ENCODE peak calls at places on chromosomes 13 and 19, in four cellular contexts. F is GM12878, Y is H1, B is HepG2. U is an unnamed sample.
A peak's percentile ranks its signal among the peaks of the same experiment; 100 is the strongest.

GRCh38 chr19:10952809-10953208 is 8.0 kb upstream of the SMARCA4 start:
- DNase-seq in F (no peak), Y (no peak), B (no peak), U (no peak)

GRCh38 chr19:3615524-3616135 is 9.0 kb upstream of the TBXA2R start:
- DNase-seq in F (no peak), Y (no peak), B (no peak), U (no peak)

GRCh38 chr13:101139076-101139475 is 277.2 kb downstream of the NALCN start:
- DNase-seq in F (no peak), Y (no peak), B (no peak), U (no peak)

GRCh38 chr13:79485014-79485441 is 4.1 kb downstream of the NDFIP2 start:
- DNase-seq in F (no peak), Y (no peak), B (peak; percentile 70), U (no peak)

GRCh38 chr13:87677043-87677333 is 5.8 kb downstream of the SLITRK5 start:
- DNase-seq in F (no peak), Y (no peak), B (no peak), U (no peak)

GRCh38 chr13:51666316-51666715 is 82.1 kb downstream of the WDFY2 start:
- DNase-seq in F (no peak), Y (no peak), B (no peak), U (no peak)

GRCh38 chr19:58581227-58582141 is 8.3 kb upstream of the MZF1 start:
- DNase-seq in F (no peak), Y (peak; percentile 92), B (peak; percentile 16), U (no peak)

GRCh38 chr13:99275093-99275469 is 16.9 kb upstream of the GPR18 start:
- DNase-seq in F (no peak), Y (no peak), B (no peak), U (no peak)

GRCh38 chr13:31200636-31200970 is 828 bp downstream of the B3GLCT start:
- DNase-seq in F (no peak), Y (no peak), B (peak; percentile 24), U (no peak)

GRCh38 chr19:3275068-3275582 is 50.7 kb downstream of the CELF5 start:
- DNase-seq in F (no peak), Y (peak; percentile 43), B (peak; percentile 65), U (no peak)

GRCh38 chr13:92197669-92198068 is 799.2 kb downstream of the GPC5 start:
- DNase-seq in F (no peak), Y (no peak), B (no peak), U (no peak)

GRCh38 chr13:64305246-64305645 is 2889.6 kb upstream of the PCDH20 start:
- DNase-seq in F (no peak), Y (no peak), B (no peak), U (no peak)

GRCh38 chr19:4977299-4978174 is 8.6 kb downstream of the KDM4B start:
- DNase-seq in F (no peak), Y (no peak), B (no peak), U (peak; percentile 81)

DNA sequence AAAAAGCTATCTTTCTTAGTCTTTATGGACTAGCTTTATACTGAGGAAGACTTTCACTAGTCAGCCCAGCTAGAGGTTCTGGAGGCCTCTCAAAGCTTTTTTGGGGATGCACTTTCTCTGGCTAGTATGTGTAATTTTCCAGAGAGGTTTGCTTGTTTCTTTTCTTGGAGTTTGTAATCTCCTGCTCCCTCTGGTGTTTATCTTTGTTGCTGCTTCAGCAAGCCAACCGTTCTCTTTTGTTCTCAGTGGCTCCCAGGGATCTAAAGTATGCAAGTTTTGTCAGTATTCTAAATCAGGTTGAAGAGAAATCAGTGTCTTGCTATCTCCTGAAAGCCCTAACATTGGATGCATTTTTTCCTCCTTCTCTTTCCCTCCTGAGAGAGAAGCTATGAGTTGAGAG is 121.1 kb upstream of the MYO16 start:
- DNase-seq in F (no peak), Y (no peak), B (peak; percentile 2), U (peak; percentile 39)
- TF ChIP-seq TCF12 in F (no peak), Y (no peak), B (no peak), U (no peak)

GRCh38 chr19:45769054-45769782 is at the start of gene SIX5:
- DNase-seq in F (peak; percentile 89), Y (peak; percentile 96), B (peak; percentile 95), U (peak; percentile 98)
- TF ChIP-seq TCF12 in F (peak; percentile 99), Y (peak; percentile 85), B (peak; percentile 46), U (peak; percentile 61)

DNA sequence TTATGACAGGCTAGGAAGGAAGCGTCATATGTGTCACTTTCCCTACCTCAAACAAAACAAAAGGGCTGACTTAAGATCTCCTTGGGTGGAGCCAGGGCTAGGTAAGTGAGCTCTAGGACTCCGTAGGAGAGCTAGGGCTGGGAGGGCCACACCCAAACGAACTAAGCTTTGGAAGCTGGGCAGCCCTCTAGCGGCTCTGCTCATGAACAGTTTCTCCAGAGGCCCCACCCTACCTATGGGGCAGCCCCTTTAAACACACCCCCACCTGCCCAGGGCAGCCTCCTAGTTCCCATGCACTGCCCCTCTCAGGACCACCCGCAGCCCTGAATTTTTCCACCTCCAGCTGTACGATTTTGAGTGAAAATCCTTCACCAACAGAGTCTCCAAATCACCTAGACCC is 3.5 kb downstream of the PEG3 start:
- DNase-seq in F (no peak), Y (no peak), B (peak; percentile 37), U (peak; percentile 10)
- TF ChIP-seq TCF12 in F (no peak), Y (no peak), B (no peak), U (no peak)

GRCh38 chr19:14381689-14382474 is 638 bp downstream of the ADGRE5 start:
- DNase-seq in F (no peak), Y (no peak), B (no peak), U (no peak)
- TF ChIP-seq TCF12 in F (peak; percentile 5), Y (no peak), B (no peak), U (no peak)

GRCh38 chr19:18049390-18049789 is 37.3 kb downstream of the IL12RB1 start:
- DNase-seq in F (no peak), Y (no peak), B (no peak), U (no peak)

GRCh38 chr19:18045307-18046013 is 37.5 kb downstream of the ARRDC2 start:
- DNase-seq in F (no peak), Y (no peak), B (no peak), U (no peak)

GRCh38 chr19:18041054-18041453 is 33.1 kb downstream of the ARRDC2 start:
- DNase-seq in F (no peak), Y (no peak), B (no peak), U (no peak)

GRCh38 chr19:18044825-18045304 is 36.9 kb downstream of the ARRDC2 start:
- DNase-seq in F (peak; percentile 90), Y (no peak), B (no peak), U (no peak)

DNA sequence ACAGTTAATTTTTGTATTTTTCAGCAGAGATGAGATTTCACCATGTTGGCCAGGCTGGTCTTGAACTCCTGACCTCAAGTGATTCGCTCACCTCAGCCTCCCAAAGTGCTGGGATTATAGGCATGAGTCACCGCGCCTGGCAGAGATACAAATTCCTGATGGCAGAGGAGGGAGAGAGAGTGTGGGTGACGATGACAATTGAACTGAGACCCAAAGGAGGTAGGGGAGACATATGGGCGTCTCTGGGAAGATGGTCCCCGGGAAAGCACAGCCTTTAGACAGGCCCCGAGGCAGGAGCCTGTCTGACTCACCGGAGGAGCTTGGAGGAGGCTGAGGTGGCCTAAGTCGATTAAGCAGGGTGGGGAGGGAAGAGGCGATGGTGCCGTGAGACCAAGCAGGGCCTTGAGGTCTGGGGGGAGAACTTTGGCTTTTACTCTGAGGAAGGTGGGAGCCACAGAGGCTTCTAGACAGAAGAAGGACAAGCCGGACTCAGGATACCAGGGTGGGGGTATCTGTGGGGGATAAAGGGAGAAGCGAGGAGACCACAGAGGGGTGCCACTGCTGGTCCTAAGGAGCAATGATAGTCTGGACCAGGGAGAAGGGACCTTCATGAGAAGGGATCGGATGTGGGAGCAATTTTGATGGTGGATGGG is 38.2 kb downstream of the ARRDC2 start:
- DNase-seq in F (no peak), Y (no peak), B (peak; percentile 31), U (no peak)
- TF ChIP-seq TCF12 in F (no peak), Y (no peak), B (no peak), U (no peak)

GRCh38 chr19:23070353-23070781 is 46.5 kb upstream of the ZNF730 start:
- DNase-seq in F (no peak), Y (peak; percentile 51), B (no peak), U (peak; percentile 73)

GRCh38 chr19:23071087-23071511 is 45.7 kb upstream of the ZNF730 start:
- DNase-seq in F (no peak), Y (no peak), B (no peak), U (peak; percentile 66)

DNA sequence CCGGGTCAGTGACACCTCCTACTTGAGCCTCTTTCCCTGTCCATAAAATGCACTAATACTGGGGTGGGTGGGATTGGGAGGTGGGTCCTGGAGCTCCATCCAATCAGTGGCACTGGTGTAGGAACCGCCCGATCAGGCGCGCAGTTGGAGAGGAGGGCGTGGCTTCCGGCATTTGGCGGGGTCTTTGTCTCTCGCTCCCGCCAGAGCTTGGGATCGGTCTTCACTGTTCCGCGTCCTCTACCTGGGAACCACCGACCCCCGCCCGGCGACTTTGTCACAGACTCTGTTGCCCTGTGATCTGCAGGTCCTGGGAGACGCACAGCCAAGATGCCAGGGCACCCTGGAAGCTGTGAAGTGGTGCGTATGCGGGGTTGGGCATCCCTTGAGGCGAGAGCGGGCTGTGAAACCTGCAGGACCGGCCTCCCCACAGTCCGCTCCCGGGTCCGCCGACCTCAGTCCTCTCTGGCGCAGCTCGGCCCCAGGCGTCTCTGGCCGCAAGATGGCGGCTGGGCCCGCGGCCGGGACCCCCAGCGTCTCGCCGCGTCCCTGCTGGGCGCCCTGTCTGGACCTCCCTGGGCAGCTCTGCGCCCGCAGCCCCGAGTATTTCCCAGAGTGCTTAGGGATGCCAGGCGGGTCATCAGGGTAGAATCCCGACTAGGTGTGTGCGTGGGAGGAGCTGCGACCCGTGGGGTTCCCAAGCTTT is 41.6 kb upstream of the ZNF730 start:
- DNase-seq in F (no peak), Y (peak; percentile 92), B (no peak), U (peak; percentile 92)
- TF ChIP-seq TCF12 in F (no peak), Y (no peak), B (no peak), U (no peak)

GRCh38 chr19:54141356-54141755 is 3.8 kb downstream of the CNOT3 start:
- DNase-seq in F (no peak), Y (no peak), B (no peak), U (no peak)
- TF ChIP-seq TCF12 in F (no peak), Y (no peak), B (no peak), U (no peak)

GRCh38 chr19:926595-927043 is 784 bp downstream of the ARID3A start:
- DNase-seq in F (no peak), Y (no peak), B (no peak), U (no peak)
- TF ChIP-seq TCF12 in F (no peak), Y (no peak), B (no peak), U (no peak)